ENCODE peak calls at places on chromosomes 4 and X, in ten cellular contexts. T is uterus, L is tibial artery, K is PC-9, C is pancreas, D is left ventricle myocardium inferior, N is IMR-90, E is heart left ventricle, Y is heart right ventricle, J is PC-3. G is an unnamed sample. For H3K36me3 and H3K9me3, the result is how much of the 10 kb centered on the place peaks cover.

GRCh38 chrX:37349131-37350033 is at the start of gene PRRG1:
- DNase-seq in T (peak), L (peak), K (peak), C (peak), D (peak), N (peak), E (peak), Y (peak), J (peak), G (peak)

GRCh38 chr4:100657187-100657586 is 139.4 kb upstream of the EMCN start:
- DNase-seq in T (no peak), L (no peak), K (no peak), C (no peak), D (no peak), N (no peak), E (no peak), Y (no peak), J (no peak), G (no peak)

GRCh38 chrX:2710496-2710895 is 19.4 kb downstream of the CD99 start:
- DNase-seq in T (no peak), L (no peak), K (peak), C (no peak), D (no peak), N (no peak), E (no peak), Y (no peak), J (peak), G (no peak)

GRCh38 chrX:123425904-123426303 is 241.8 kb downstream of the GRIA3 start:
- DNase-seq in T (peak), L (peak), K (no peak), C (no peak), D (no peak), N (no peak), E (no peak), Y (no peak), J (peak), G (peak)

GRCh38 chr4:17060230-17060629 is 161.8 kb upstream of the LDB2 start:
- DNase-seq in T (no peak), L (no peak), K (no peak), C (no peak), D (no peak), N (no peak), E (no peak), Y (no peak), J (no peak), G (peak)

GRCh38 chr4:6942238-6942800 is 32.7 kb downstream of the TBC1D14 start:
- DNase-seq in T (peak), L (no peak), K (peak), C (no peak), D (no peak), N (peak), E (no peak), Y (no peak), J (peak), G (peak)

GRCh38 chr4:74793757-74794340 is 474 bp downstream of the BTC start:
- DNase-seq in T (peak), L (peak), K (peak), C (peak), D (no peak), N (no peak), E (peak), Y (peak), J (peak), G (peak)

GRCh38 chr4:5341151-5341925 is 290.1 kb downstream of the STK32B start:
- DNase-seq in T (no peak), L (no peak), K (no peak), C (no peak), D (no peak), N (no peak), E (no peak), Y (no peak), J (no peak), G (no peak)

GRCh38 chr4:73103799-73104503 is 34.4 kb upstream of the COX18 start:
- DNase-seq in T (no peak), L (no peak), K (no peak), C (no peak), D (no peak), N (peak), E (no peak), Y (no peak), J (peak), G (no peak)

GRCh38 chr4:58225460-58225859 is 1115.3 kb upstream of the IGFBP7 start:
- DNase-seq in T (no peak), L (no peak), K (no peak), C (no peak), D (no peak), N (no peak), E (no peak), Y (no peak), J (no peak), G (no peak)

GRCh38 chrX:97374266-97374665 is 490.6 kb downstream of the RPA4 start:
- DNase-seq in T (no peak), L (no peak), K (no peak), C (no peak), D (no peak), N (no peak), E (no peak), Y (no peak), J (no peak), G (no peak)

GRCh38 chr4:157115613-157116340 is 39.8 kb downstream of the GLRB start:
- DNase-seq in T (no peak), L (no peak), K (no peak), C (no peak), D (no peak), N (peak), E (no peak), Y (no peak), J (peak), G (no peak)

GRCh38 chrX:16862829-16863228 is 7.3 kb downstream of the RBBP7 start:
- DNase-seq in T (no peak), L (no peak), K (no peak), C (no peak), D (no peak), N (no peak), E (no peak), Y (no peak), J (no peak), G (no peak)

GRCh38 chr4:17817027-17817426 is 6.2 kb downstream of the NCAPG start:
- DNase-seq in T (no peak), L (no peak), K (no peak), C (no peak), D (no peak), N (peak), E (no peak), Y (no peak), J (peak), G (no peak)

GRCh38 chrX:42770566-42770965 is 7.4 kb downstream of the PPP1R2C start:
- DNase-seq in T (no peak), L (no peak), K (no peak), C (no peak), D (no peak), N (no peak), E (no peak), Y (no peak), J (no peak), G (no peak)

GRCh38 chrX:93660575-93660974 is 12.8 kb downstream of the NAP1L3 start:
- DNase-seq in T (no peak), L (no peak), K (no peak), C (no peak), D (no peak), N (no peak), E (no peak), Y (no peak), J (no peak), G (no peak)

GRCh38 chr4:138438608-138439007 is 196.5 kb upstream of the SLC7A11 start:
- DNase-seq in T (no peak), L (no peak), K (no peak), C (no peak), D (no peak), N (peak), E (no peak), Y (no peak), J (no peak), G (no peak)

GRCh38 chr4:99321241-99322191 is at the start of gene ADH1B:
- DNase-seq in T (no peak), L (no peak), K (no peak), C (no peak), D (no peak), N (no peak), E (no peak), Y (no peak), J (no peak), G (no peak)

GRCh38 chr4:99317354-99317753 is 3.8 kb downstream of the ADH1B start:
- DNase-seq in T (no peak), L (no peak), K (no peak), C (no peak), D (no peak), N (no peak), E (no peak), Y (no peak), J (no peak), G (no peak)

GRCh38 chr4:99315839-99316238 is 5.4 kb downstream of the ADH1B start:
- DNase-seq in T (no peak), L (no peak), K (no peak), C (no peak), D (no peak), N (no peak), E (no peak), Y (no peak), J (no peak), G (no peak)
- H3K4me3 ChIP-seq in T (no peak), L (peak), K (no peak), C (no peak), D (peak), N (no peak), E (no peak), Y (no peak), J (no peak), G (no peak)

DNA sequence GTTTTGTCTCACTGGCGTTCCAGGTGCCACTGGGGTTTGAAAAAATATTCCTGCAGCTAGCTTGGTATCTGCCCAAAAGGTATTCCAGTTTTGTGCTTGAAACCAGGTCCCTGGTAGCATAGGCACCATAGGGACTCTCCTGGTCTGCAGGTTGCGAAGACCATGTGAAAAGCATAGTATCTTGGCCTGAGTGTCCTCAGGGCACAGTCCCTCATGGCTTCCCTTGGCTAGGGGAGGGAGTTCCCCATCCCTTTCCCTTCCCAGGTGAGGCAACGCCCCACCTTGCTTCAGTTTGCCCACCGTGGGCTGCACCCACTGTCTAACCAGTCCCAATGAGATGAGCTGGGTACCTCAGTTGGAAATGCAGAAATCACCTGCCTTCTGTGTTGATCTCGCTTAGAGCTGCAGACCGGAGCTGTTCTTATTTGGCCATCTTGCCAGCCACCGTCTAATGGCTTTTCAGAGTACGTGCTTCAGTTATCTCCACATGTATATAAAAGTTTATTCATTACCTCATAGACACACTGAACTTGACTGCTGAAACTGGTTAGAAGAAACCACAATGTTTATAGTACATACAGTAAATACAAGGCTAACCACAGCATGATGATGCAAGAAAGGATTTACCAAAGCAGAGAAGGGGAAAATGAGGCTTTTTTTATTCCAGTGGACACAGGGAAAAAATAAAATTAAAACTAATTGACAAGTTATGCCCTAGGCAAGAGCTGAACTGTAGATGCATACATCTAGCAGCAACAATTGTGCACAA is 10.6 kb downstream of the PBDC1 start:
- DNase-seq in T (no peak), L (no peak), K (no peak), C (no peak), D (no peak), N (peak), E (no peak), Y (no peak), J (peak), G (no peak)
- H3K36me3 ChIP-seq in T (under half), L (under half), K (under half), C (under half), D (under half), N (under half), E (under half), Y (half or more), J (under half), G (under half)

GRCh38 chr4:23921447-23921845 is 31.6 kb upstream of the PPARGC1A start:
- DNase-seq in T (no peak), L (no peak), K (no peak), C (no peak), D (no peak), N (no peak), E (no peak), Y (no peak), J (no peak), G (no peak)

GRCh38 chr4:23922535-23923115 is 32.8 kb upstream of the PPARGC1A start:
- DNase-seq in T (no peak), L (no peak), K (no peak), C (no peak), D (no peak), N (no peak), E (no peak), Y (no peak), J (no peak), G (no peak)

GRCh38 chr4:23920716-23921446 is 31.0 kb upstream of the PPARGC1A start:
- DNase-seq in T (no peak), L (no peak), K (no peak), C (no peak), D (no peak), N (no peak), E (no peak), Y (no peak), J (no peak), G (no peak)

GRCh38 chr4:23923141-23923540 is 33.3 kb upstream of the PPARGC1A start:
- DNase-seq in T (no peak), L (no peak), K (no peak), C (no peak), D (no peak), N (no peak), E (no peak), Y (no peak), J (no peak), G (no peak)

DNA sequence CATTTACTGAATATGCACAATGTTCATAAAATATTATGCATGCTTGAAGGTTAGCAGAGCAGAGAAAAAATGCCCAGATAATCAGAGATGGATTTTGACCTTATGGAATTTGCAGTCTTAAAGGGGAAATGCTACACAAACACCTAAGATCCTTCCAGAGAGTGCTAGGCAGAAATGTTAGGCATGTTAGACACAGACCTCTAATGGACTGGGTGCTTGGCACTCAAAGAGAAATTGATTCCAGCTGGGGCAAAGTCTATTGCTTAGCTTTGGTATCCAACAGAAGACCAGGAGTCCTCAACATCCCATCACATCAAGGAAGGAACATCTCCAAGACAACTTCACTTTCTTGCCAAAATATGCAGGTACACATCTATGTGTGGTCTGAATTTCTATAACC is 32.1 kb upstream of the PPARGC1A start:
- DNase-seq in T (no peak), L (no peak), K (no peak), C (no peak), D (no peak), N (no peak), E (no peak), Y (no peak), J (no peak), G (no peak)
- H3K9me3 ChIP-seq in T (under half), L (under half), K (under half), C (under half), D (under half), N (under half), E (under half), Y (under half), J (under half), G (under half)

DNA sequence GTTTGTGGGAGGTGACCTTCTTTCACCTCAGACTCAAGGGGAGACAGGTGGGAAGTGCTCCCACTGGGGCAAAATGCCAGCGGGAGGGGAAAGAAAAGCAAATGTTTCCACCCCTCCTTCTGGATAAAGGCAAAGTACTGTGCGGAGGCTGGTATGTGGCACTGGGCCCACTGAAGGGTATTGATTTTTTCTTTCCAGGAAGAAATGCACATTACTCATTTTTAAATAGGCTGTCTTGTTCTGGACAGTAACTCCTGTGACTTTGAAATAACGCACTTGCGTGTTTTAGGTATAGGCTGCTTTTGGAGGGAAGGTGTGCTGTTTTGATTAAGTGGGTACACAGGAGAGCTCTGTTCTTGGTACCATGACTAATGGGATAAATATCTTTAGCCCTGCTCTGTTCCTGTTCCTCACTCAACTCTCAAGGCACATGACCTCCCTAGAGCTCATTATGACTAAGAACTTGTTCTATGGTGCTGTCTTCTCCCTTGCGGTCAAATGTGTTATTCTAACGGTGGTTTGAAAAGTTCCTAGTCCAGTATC is 40.7 kb upstream of the MBTPS2 start:
- DNase-seq in T (no peak), L (no peak), K (peak), C (peak), D (no peak), N (peak), E (peak), Y (no peak), J (peak), G (no peak)
- H3K4me3 ChIP-seq in T (no peak), L (no peak), K (no peak), C (no peak), D (no peak), N (no peak), E (no peak), Y (no peak), J (no peak), G (no peak)

GRCh38 chrX:74272230-74272629 is 31.8 kb upstream of the ZCCHC13 start:
- DNase-seq in T (no peak), L (no peak), K (no peak), C (no peak), D (no peak), N (no peak), E (no peak), Y (no peak), J (no peak), G (no peak)
- H3K36me3 ChIP-seq in T (under half), L (under half), K (under half), C (under half), D (under half), N (under half), E (under half), Y (half or more), J (under half), G (under half)

GRCh38 chr4:133152330-133152791 is 3.3 kb downstream of the PCDH10 start:
- DNase-seq in T (no peak), L (no peak), K (no peak), C (no peak), D (no peak), N (no peak), E (no peak), Y (no peak), J (no peak), G (no peak)
- H3K9me3 ChIP-seq in T (under half), L (under half), K (under half), C (under half), D (under half), N (under half), E (under half), Y (under half), J (under half), G (under half)